ENCODE peak calls at places on chromosomes 7 and 10, in six cellular contexts. One of them, this sample, is unnamed.

GRCh38 chr10:78756604-78757442 is 311.9 kb upstream of the ZMIZ1 start:
- DNase-seq in endothelial cell: peak
- DNase-seq in GM06990: no peak
- DNase-seq in RWPE1: peak
- DNase-seq in Panc1: peak
- DNase-seq in Calu3: peak
- DNase-seq in this sample: no peak

GRCh38 chr10:128871671-128872231 is 595.3 kb upstream of the MGMT start:
- DNase-seq in endothelial cell: no peak
- DNase-seq in Panc1: no peak
- DNase-seq in RWPE1: no peak
- DNase-seq in Calu3: no peak
- DNase-seq in GM06990: no peak
- DNase-seq in this sample: no peak

GRCh38 chr10:72802291-72803118 is 91.0 kb upstream of the OIT3 start:
- DNase-seq in endothelial cell: no peak
- DNase-seq in GM06990: no peak
- DNase-seq in Calu3: no peak
- DNase-seq in RWPE1: peak
- DNase-seq in Panc1: no peak
- DNase-seq in this sample: no peak

GRCh38 chr7:8418627-8419245 is 14.7 kb upstream of the NXPH1 start:
- DNase-seq in GM06990: no peak
- DNase-seq in endothelial cell: peak
- DNase-seq in RWPE1: peak
- DNase-seq in Panc1: peak
- DNase-seq in Calu3: peak
- DNase-seq in this sample: peak

GRCh38 chr10:48476279-48476982 is 128.4 kb downstream of the ARHGAP22 start:
- DNase-seq in endothelial cell: no peak
- DNase-seq in Calu3: no peak
- DNase-seq in RWPE1: no peak
- DNase-seq in Panc1: no peak
- DNase-seq in GM06990: no peak
- DNase-seq in this sample: no peak

GRCh38 chr7:101507791-101508252 is 121.3 kb downstream of the MYL10 start:
- DNase-seq in RWPE1: peak
- DNase-seq in endothelial cell: peak
- DNase-seq in Calu3: peak
- DNase-seq in Panc1: peak
- DNase-seq in GM06990: no peak
- DNase-seq in this sample: peak

GRCh38 chr7:32785365-32785764 is 106.2 kb downstream of the KBTBD2 start:
- DNase-seq in RWPE1: no peak
- DNase-seq in Panc1: no peak
- DNase-seq in Calu3: no peak
- DNase-seq in endothelial cell: no peak
- DNase-seq in GM06990: no peak
- DNase-seq in this sample: no peak

GRCh38 chr10:116694253-116694926 is 48.0 kb downstream of the HSPA12A start:
- DNase-seq in Calu3: no peak
- DNase-seq in Panc1: no peak
- DNase-seq in GM06990: no peak
- DNase-seq in RWPE1: no peak
- DNase-seq in endothelial cell: no peak
- DNase-seq in this sample: no peak

GRCh38 chr10:28137907-28138880 is 139.3 kb upstream of the ODAD2 start:
- DNase-seq in Calu3: no peak
- DNase-seq in GM06990: no peak
- DNase-seq in RWPE1: no peak
- DNase-seq in Panc1: no peak
- DNase-seq in endothelial cell: no peak
- DNase-seq in this sample: no peak

GRCh38 chr10:26805567-26806245 is 55.1 kb downstream of the ABI1 start:
- DNase-seq in Panc1: no peak
- DNase-seq in endothelial cell: no peak
- DNase-seq in RWPE1: no peak
- DNase-seq in GM06990: no peak
- DNase-seq in Calu3: no peak
- DNase-seq in this sample: no peak

GRCh38 chr7:134368851-134369533 is 52.3 kb upstream of the SLC35B4 start:
- DNase-seq in endothelial cell: no peak
- DNase-seq in Calu3: peak
- DNase-seq in RWPE1: peak
- DNase-seq in GM06990: no peak
- DNase-seq in Panc1: no peak
- DNase-seq in this sample: no peak

DNA sequence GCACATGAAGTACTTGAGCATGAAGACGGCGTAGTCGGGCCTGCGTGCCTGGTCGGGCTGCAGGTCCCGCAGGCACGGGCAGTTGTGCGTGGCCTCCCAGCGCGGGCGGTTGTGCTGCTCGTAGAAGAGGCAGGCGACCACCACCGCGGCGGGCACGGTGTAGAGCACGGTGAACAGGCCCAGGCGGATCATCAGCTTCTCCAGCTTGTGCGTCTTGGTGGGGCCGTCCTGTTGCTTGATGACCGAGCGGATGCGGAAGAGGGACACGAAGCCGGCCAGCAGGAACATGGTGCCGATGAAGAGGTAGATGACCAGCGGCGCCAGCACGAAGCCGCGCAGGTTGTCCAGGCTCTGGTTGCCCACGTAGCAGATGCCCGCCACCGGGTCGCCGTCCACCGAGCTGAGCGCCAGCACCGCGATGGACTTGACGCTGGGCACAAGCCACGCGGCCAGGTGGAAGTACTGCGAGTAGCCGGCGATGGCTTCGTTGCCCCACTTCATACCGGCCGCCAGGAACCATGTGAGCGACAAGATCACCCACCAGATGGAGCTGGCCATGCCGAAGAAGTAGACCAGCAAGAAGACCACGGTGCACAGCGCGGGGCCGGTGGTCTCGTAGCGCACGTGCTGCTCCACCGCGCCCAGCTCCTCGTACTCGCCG is 2.3 kb downstream of the FZD8 start:
- DNase-seq in endothelial cell: peak
- DNase-seq in Calu3: no peak
- DNase-seq in Panc1: no peak
- DNase-seq in RWPE1: no peak
- DNase-seq in GM06990: peak
- DNase-seq in this sample: peak
- TF ChIP-seq CTCF in endothelial cell: no peak
- TF ChIP-seq CTCF in Calu3: no peak
- TF ChIP-seq CTCF in Panc1: no peak
- TF ChIP-seq CTCF in RWPE1: no peak
- TF ChIP-seq CTCF in GM06990: no peak
- TF ChIP-seq CTCF in this sample: no peak

GRCh38 chr7:41058986-41059741 is 643.7 kb downstream of the INHBA start:
- DNase-seq in GM06990: no peak
- DNase-seq in Panc1: no peak
- DNase-seq in RWPE1: peak
- DNase-seq in Calu3: peak
- DNase-seq in endothelial cell: no peak
- DNase-seq in this sample: no peak
- TF ChIP-seq CTCF in GM06990: no peak
- TF ChIP-seq CTCF in Panc1: no peak
- TF ChIP-seq CTCF in RWPE1: no peak
- TF ChIP-seq CTCF in Calu3: no peak
- TF ChIP-seq CTCF in endothelial cell: no peak
- TF ChIP-seq CTCF in this sample: no peak

DNA sequence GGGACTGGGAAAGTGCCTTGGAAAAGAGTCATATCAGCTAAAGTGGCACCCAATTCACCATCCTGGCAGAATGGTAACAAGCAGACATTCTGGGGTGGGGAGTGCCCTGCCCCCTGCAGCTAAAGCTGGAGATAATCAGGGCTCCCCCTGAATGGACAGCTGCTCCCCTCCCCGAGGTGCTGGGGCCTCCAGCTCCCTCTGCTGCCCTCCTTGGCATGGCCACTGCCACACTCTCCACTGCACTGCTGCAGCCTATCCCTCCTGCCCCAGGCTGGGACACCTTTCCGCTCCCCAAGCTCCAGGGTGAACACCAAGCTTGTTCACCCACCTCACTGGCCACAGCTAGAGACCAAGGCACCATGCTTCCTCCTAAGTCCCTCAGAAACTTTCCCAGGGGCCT is 9.8 kb upstream of the PARD3 start:
- DNase-seq in GM06990: no peak
- DNase-seq in endothelial cell: peak
- DNase-seq in Panc1: no peak
- DNase-seq in Calu3: peak
- DNase-seq in RWPE1: no peak
- DNase-seq in this sample: no peak
- TF ChIP-seq CTCF in GM06990: peak
- TF ChIP-seq CTCF in endothelial cell: no peak
- TF ChIP-seq CTCF in Panc1: peak
- TF ChIP-seq CTCF in Calu3: peak
- TF ChIP-seq CTCF in RWPE1: no peak
- TF ChIP-seq CTCF in this sample: no peak

GRCh38 chr7:110131344-110131743 is 959.6 kb upstream of the LRRN3 start:
- DNase-seq in RWPE1: no peak
- DNase-seq in endothelial cell: no peak
- DNase-seq in Panc1: no peak
- DNase-seq in GM06990: no peak
- DNase-seq in Calu3: no peak
- DNase-seq in this sample: no peak

GRCh38 chr7:110129159-110129558 is 961.8 kb upstream of the LRRN3 start:
- DNase-seq in GM06990: no peak
- DNase-seq in Calu3: no peak
- DNase-seq in RWPE1: no peak
- DNase-seq in endothelial cell: no peak
- DNase-seq in Panc1: no peak
- DNase-seq in this sample: no peak

GRCh38 chr7:110130669-110131068 is 960.3 kb upstream of the LRRN3 start:
- DNase-seq in GM06990: no peak
- DNase-seq in endothelial cell: no peak
- DNase-seq in Calu3: no peak
- DNase-seq in Panc1: no peak
- DNase-seq in RWPE1: no peak
- DNase-seq in this sample: no peak
- TF ChIP-seq CTCF in GM06990: no peak
- TF ChIP-seq CTCF in endothelial cell: no peak
- TF ChIP-seq CTCF in Calu3: no peak
- TF ChIP-seq CTCF in Panc1: peak
- TF ChIP-seq CTCF in RWPE1: no peak
- TF ChIP-seq CTCF in this sample: no peak

This sample was measured in glutamatergic neuron.